ENCODE peak calls at places on chromosomes 1 and 21, in five cellular contexts. A is stomach, Z is K562, V is GM12878, Y is suprapubic skin. K is an unnamed sample.

GRCh38 chr1:156086256-156086662 is 4.0 kb upstream of the MEX3A start:
- DNase-seq in A (no peak), Z (no peak), V (no peak), Y (no peak), K (no peak)

GRCh38 chr21:44871576-44872265 is 1.8 kb downstream of the PTTG1IP start:
- DNase-seq in A (peak; percentile 68), Z (no peak), V (no peak), Y (peak; percentile 85), K (no peak)

GRCh38 chr1:67755619-67756018 is 70.6 kb downstream of the GADD45A start:
- DNase-seq in A (no peak), Z (no peak), V (no peak), Y (no peak), K (no peak)

GRCh38 chr1:151619489-151620093 is 7.7 kb downstream of the SNX27 start:
- DNase-seq in A (no peak), Z (no peak), V (no peak), Y (no peak), K (no peak)

GRCh38 chr1:77857557-77857956 is 30.9 kb upstream of the NEXN start:
- DNase-seq in A (no peak), Z (no peak), V (no peak), Y (no peak), K (no peak)

GRCh38 chr1:48203287-48203900 is 19.1 kb upstream of the SLC5A9 start:
- DNase-seq in A (no peak), Z (peak; percentile 75), V (no peak), Y (no peak), K (no peak)

GRCh38 chr21:28822064-28822402 is 170.6 kb downstream of the LTN1 start:
- DNase-seq in A (no peak), Z (no peak), V (no peak), Y (no peak), K (no peak)

GRCh38 chr21:45747802-45748445 is 104.4 kb downstream of the PCBP3 start:
- DNase-seq in A (no peak), Z (no peak), V (no peak), Y (no peak), K (peak; percentile 81)

GRCh38 chr1:107000907-107001306 is 55.6 kb upstream of the PRMT6 start:
- DNase-seq in A (no peak), Z (no peak), V (no peak), Y (no peak), K (no peak)

GRCh38 chr1:55050283-55050682 is 10.9 kb downstream of the PCSK9 start:
- DNase-seq in A (no peak), Z (no peak), V (no peak), Y (no peak), K (no peak)

GRCh38 chr1:85607913-85608250 is 27.3 kb downstream of the CCN1 start:
- DNase-seq in A (no peak), Z (no peak), V (no peak), Y (no peak), K (no peak)

GRCh38 chr1:109392037-109392787 is 5.5 kb downstream of the SORT1 start:
- DNase-seq in A (no peak), Z (no peak), V (no peak), Y (no peak), K (no peak)

GRCh38 chr1:27487927-27488522 is 1.9 kb downstream of the WASF2 start:
- DNase-seq in A (no peak), Z (no peak), V (no peak), Y (no peak), K (no peak)

GRCh38 chr1:35280006-35280405 is 11.5 kb downstream of the ZMYM4 start:
- DNase-seq in A (no peak), Z (no peak), V (no peak), Y (no peak), K (no peak)

GRCh38 chr1:26469558-26469957 is 2.7 kb upstream of the HMGN2 start:
- DNase-seq in A (no peak), Z (no peak), V (no peak), Y (peak; percentile 51), K (no peak)

GRCh38 chr1:116270316-116271057 is 102.6 kb upstream of the ATP1A1 start:
- DNase-seq in A (no peak), Z (no peak), V (no peak), Y (no peak), K (no peak)

GRCh38 chr1:17630048-17630830 is 90.7 kb downstream of the ARHGEF10L start:
- DNase-seq in A (peak; percentile 27), Z (no peak), V (no peak), Y (peak; percentile 89), K (peak; percentile 94)

GRCh38 chr1:113109908-113110554 is 37.0 kb downstream of the LRIG2 start:
- DNase-seq in A (no peak), Z (peak; percentile 23), V (no peak), Y (no peak), K (no peak)

GRCh38 chr1:81126989-81127571 is 673.7 kb upstream of the ADGRL2 start:
- DNase-seq in A (no peak), Z (no peak), V (no peak), Y (no peak), K (no peak)

GRCh38 chr1:11062965-11063401 is 3.2 kb upstream of the SRM start:
- DNase-seq in A (no peak), Z (no peak), V (peak; percentile 87), Y (peak; percentile 17), K (no peak)

GRCh38 chr21:31347435-31348032 is 3.5 kb upstream of the TIAM1 start:
- DNase-seq in A (no peak), Z (peak; percentile 29), V (no peak), Y (no peak), K (no peak)

GRCh38 chr1:209674957-209675566 is at the start of gene G0S2:
- DNase-seq in A (peak; percentile 83), Z (peak; percentile 29), V (no peak), Y (peak; percentile 76), K (peak; percentile 93)

GRCh38 chr1:64608651-64609048 is 136.2 kb upstream of the RAVER2 start:
- DNase-seq in A (no peak), Z (no peak), V (no peak), Y (no peak), K (no peak)

GRCh38 chr1:61089338-61089737 is 7.0 kb downstream of the NFIA start:
- DNase-seq in A (no peak), Z (no peak), V (no peak), Y (no peak), K (no peak)

DNA sequence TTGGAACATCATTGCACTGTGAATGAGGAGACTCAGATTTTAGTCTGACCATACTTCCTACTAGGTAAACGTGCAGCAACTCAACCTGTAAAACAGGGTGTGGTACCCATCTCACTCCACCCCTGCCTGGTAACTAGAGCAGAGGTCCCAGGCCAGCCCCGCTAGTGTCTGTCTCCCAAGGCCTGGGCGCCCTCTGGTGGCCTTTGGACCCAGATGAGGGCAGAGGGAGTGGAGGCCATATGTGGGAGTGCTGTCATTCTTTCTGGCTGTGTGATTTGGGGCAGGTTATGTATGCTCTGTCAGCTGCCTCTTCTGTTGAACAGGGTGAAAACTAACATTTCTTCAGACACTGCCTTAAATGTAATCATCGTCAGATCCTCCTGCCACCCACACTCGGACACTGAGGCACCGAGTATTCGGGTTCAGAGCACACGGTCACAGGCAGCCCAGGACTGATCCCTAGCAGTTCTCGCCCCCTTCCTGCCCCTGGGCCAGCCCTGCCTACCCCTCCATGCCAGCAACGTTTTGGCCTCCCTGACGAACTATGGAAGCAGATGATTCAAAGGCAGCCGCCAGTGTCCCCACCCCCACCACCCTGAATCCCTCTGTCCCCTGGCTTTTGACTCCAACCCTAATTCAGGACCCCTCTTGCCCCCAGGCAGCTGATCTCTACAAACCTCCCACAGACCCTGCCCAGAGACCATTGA is 76.0 kb downstream of the CD247 start:
- DNase-seq in A (peak; percentile 92), Z (peak; percentile 94), V (no peak), Y (peak; percentile 87), K (no peak)
- TF ChIP-seq POLR2AphosphoS5 in A (peak; percentile 75), Z (no peak), V (no peak), Y (peak; percentile 19), K (no peak)

GRCh38 chr1:220046052-220046930 is at the start of gene EPRS1:
- DNase-seq in A (peak; percentile 94), Z (peak; percentile 97), V (peak; percentile 98), Y (peak; percentile 94), K (peak; percentile 96)
- TF ChIP-seq EP300 in A (no peak), Z (peak; percentile 69), V (no peak), Y (no peak), K (no peak)

GRCh38 chr1:32208463-32208862 is 426 bp upstream of the DCDC2B start:
- DNase-seq in A (no peak), Z (no peak), V (no peak), Y (no peak), K (no peak)

GRCh38 chr1:32204943-32205361 is 519 bp upstream of the IQCC start:
- DNase-seq in A (no peak), Z (peak; percentile 15), V (no peak), Y (no peak), K (no peak)

GRCh38 chr1:32201011-32201855 is 838 bp downstream of the CCDC28B start:
- DNase-seq in A (peak; percentile 63), Z (peak; percentile 81), V (peak; percentile 50), Y (peak; percentile 85), K (peak; percentile 95)

GRCh38 chr1:32208891-32209309 is at the start of gene DCDC2B:
- DNase-seq in A (peak; percentile 89), Z (no peak), V (no peak), Y (peak; percentile 71), K (no peak)

GRCh38 chr1:32205401-32206370 is at the start of gene IQCC:
- DNase-seq in A (peak; percentile 89), Z (peak; percentile 98), V (peak; percentile 46), Y (peak; percentile 91), K (peak; percentile 96)
- TF ChIP-seq POLR2A in A (peak; percentile 16), Z (peak; percentile 94), V (peak; percentile 90), Y (no peak), K (no peak)

GRCh38 chr1:201511925-201512539 is 5.1 kb upstream of the CSRP1 start:
- DNase-seq in A (peak; percentile 72), Z (no peak), V (peak; percentile 35), Y (no peak), K (no peak)
- TF ChIP-seq POLR2AphosphoS5 in A (peak; percentile 19), Z (no peak), V (no peak), Y (no peak), K (peak; percentile 46)

GRCh38 chr1:159942700-159943640 is 2.4 kb downstream of the IGSF9 start:
- DNase-seq in A (peak; percentile 24), Z (no peak), V (no peak), Y (no peak), K (no peak)

GRCh38 chr1:159940006-159940620 is 5.3 kb downstream of the IGSF9 start:
- DNase-seq in A (no peak), Z (no peak), V (no peak), Y (no peak), K (no peak)

GRCh38 chr1:159941867-159942560 is 3.4 kb downstream of the IGSF9 start:
- DNase-seq in A (no peak), Z (no peak), V (no peak), Y (no peak), K (no peak)

GRCh38 chr1:159939603-159940002 is 5.8 kb downstream of the IGSF9 start:
- DNase-seq in A (no peak), Z (no peak), V (no peak), Y (no peak), K (no peak)

GRCh38 chr1:159941139-159941866 is 4.1 kb downstream of the IGSF9 start:
- DNase-seq in A (no peak), Z (no peak), V (no peak), Y (no peak), K (no peak)
- TF ChIP-seq EP300 in A (no peak), Z (no peak), V (no peak), Y (no peak), K (no peak)

K was measured in esophagus muscularis mucosa.